ENCODE peak calls at places on chromosomes 6 and 20, in seven cellular contexts. One of them, this sample, is unnamed.

GRCh38 chr6:139540276-139540675 is 165.8 kb upstream of the CITED2 start:
- DNase-seq in Peyer's patch: no peak
- DNase-seq in dorsolateral prefrontal cortex: no peak
- DNase-seq in tibial artery: no peak
- DNase-seq in neural crest cell: no peak
- DNase-seq in spleen: peak; percentile 76
- DNase-seq in kidney epithelial cell: no peak
- DNase-seq in this sample: no peak

GRCh38 chr20:59728722-59729430 is 124.5 kb downstream of the PHACTR3 start:
- DNase-seq in tibial artery: no peak
- DNase-seq in Peyer's patch: no peak
- DNase-seq in neural crest cell: no peak
- DNase-seq in dorsolateral prefrontal cortex: no peak
- DNase-seq in kidney epithelial cell: no peak
- DNase-seq in spleen: no peak
- DNase-seq in this sample: no peak

GRCh38 chr20:41734506-41734945 is 116.3 kb upstream of the CHD6 start:
- DNase-seq in Peyer's patch: peak; percentile 54
- DNase-seq in dorsolateral prefrontal cortex: no peak
- DNase-seq in spleen: no peak
- DNase-seq in tibial artery: peak; percentile 29
- DNase-seq in kidney epithelial cell: no peak
- DNase-seq in neural crest cell: peak; percentile 52
- DNase-seq in this sample: no peak

GRCh38 chr6:7673063-7673536 is 52.8 kb upstream of the BMP6 start:
- DNase-seq in kidney epithelial cell: no peak
- DNase-seq in neural crest cell: peak; percentile 8
- DNase-seq in tibial artery: peak; percentile 29
- DNase-seq in spleen: peak; percentile 59
- DNase-seq in dorsolateral prefrontal cortex: no peak
- DNase-seq in Peyer's patch: peak; percentile 55
- DNase-seq in this sample: peak; percentile 52

GRCh38 chr6:142854589-142855488 is 90.1 kb downstream of the HIVEP2 start:
- DNase-seq in dorsolateral prefrontal cortex: no peak
- DNase-seq in kidney epithelial cell: no peak
- DNase-seq in spleen: no peak
- DNase-seq in tibial artery: no peak
- DNase-seq in neural crest cell: no peak
- DNase-seq in Peyer's patch: no peak
- DNase-seq in this sample: no peak

GRCh38 chr6:130307752-130308361 is 58.0 kb upstream of the TMEM200A start:
- DNase-seq in spleen: no peak
- DNase-seq in neural crest cell: no peak
- DNase-seq in Peyer's patch: no peak
- DNase-seq in kidney epithelial cell: no peak
- DNase-seq in dorsolateral prefrontal cortex: no peak
- DNase-seq in tibial artery: no peak
- DNase-seq in this sample: peak; percentile 81

GRCh38 chr6:12279322-12280098 is 10.7 kb upstream of the EDN1 start:
- DNase-seq in Peyer's patch: no peak
- DNase-seq in spleen: no peak
- DNase-seq in neural crest cell: no peak
- DNase-seq in dorsolateral prefrontal cortex: no peak
- DNase-seq in tibial artery: no peak
- DNase-seq in kidney epithelial cell: no peak
- DNase-seq in this sample: no peak

GRCh38 chr6:130906736-130907381 is 79.7 kb downstream of the SMLR1 start:
- DNase-seq in neural crest cell: no peak
- DNase-seq in Peyer's patch: no peak
- DNase-seq in tibial artery: no peak
- DNase-seq in spleen: no peak
- DNase-seq in kidney epithelial cell: no peak
- DNase-seq in dorsolateral prefrontal cortex: no peak
- DNase-seq in this sample: peak; percentile 29

GRCh38 chr6:37940074-37940847 is 120.7 kb downstream of the ZFAND3 start:
- DNase-seq in tibial artery: peak; percentile 50
- DNase-seq in dorsolateral prefrontal cortex: no peak
- DNase-seq in Peyer's patch: no peak
- DNase-seq in neural crest cell: no peak
- DNase-seq in kidney epithelial cell: no peak
- DNase-seq in spleen: no peak
- DNase-seq in this sample: no peak

GRCh38 chr6:104704191-104704590 is 155.5 kb downstream of the HACE1 start:
- DNase-seq in kidney epithelial cell: no peak
- DNase-seq in spleen: no peak
- DNase-seq in Peyer's patch: no peak
- DNase-seq in dorsolateral prefrontal cortex: no peak
- DNase-seq in tibial artery: no peak
- DNase-seq in neural crest cell: no peak
- DNase-seq in this sample: no peak

GRCh38 chr6:38215651-38216319 is 396.3 kb downstream of the ZFAND3 start:
- DNase-seq in tibial artery: no peak
- DNase-seq in Peyer's patch: no peak
- DNase-seq in dorsolateral prefrontal cortex: no peak
- DNase-seq in neural crest cell: no peak
- DNase-seq in kidney epithelial cell: no peak
- DNase-seq in spleen: no peak
- DNase-seq in this sample: no peak

GRCh38 chr6:16136536-16137450 is 7.9 kb downstream of the MYLIP start:
- DNase-seq in kidney epithelial cell: peak; percentile 73
- DNase-seq in Peyer's patch: no peak
- DNase-seq in dorsolateral prefrontal cortex: no peak
- DNase-seq in neural crest cell: no peak
- DNase-seq in tibial artery: peak; percentile 63
- DNase-seq in spleen: no peak
- DNase-seq in this sample: peak; percentile 30

GRCh38 chr6:12538881-12539357 is 177.6 kb upstream of the PHACTR1 start:
- DNase-seq in kidney epithelial cell: no peak
- DNase-seq in Peyer's patch: no peak
- DNase-seq in dorsolateral prefrontal cortex: no peak
- DNase-seq in spleen: peak; percentile 85
- DNase-seq in tibial artery: no peak
- DNase-seq in neural crest cell: no peak
- DNase-seq in this sample: no peak

GRCh38 chr6:1202201-1202600 is 109.7 kb upstream of the FOXQ1 start:
- DNase-seq in neural crest cell: no peak
- DNase-seq in kidney epithelial cell: no peak
- DNase-seq in spleen: no peak
- DNase-seq in tibial artery: no peak
- DNase-seq in dorsolateral prefrontal cortex: no peak
- DNase-seq in Peyer's patch: no peak
- DNase-seq in this sample: no peak

GRCh38 chr20:62147528-62147927 is 4.0 kb downstream of the SS18L1 start:
- DNase-seq in Peyer's patch: no peak
- DNase-seq in tibial artery: no peak
- DNase-seq in neural crest cell: no peak
- DNase-seq in dorsolateral prefrontal cortex: no peak
- DNase-seq in kidney epithelial cell: no peak
- DNase-seq in spleen: no peak
- DNase-seq in this sample: no peak

GRCh38 chr6:135920689-135921088 is 69.2 kb downstream of the PDE7B start:
- DNase-seq in kidney epithelial cell: no peak
- DNase-seq in dorsolateral prefrontal cortex: no peak
- DNase-seq in neural crest cell: no peak
- DNase-seq in tibial artery: no peak
- DNase-seq in Peyer's patch: no peak
- DNase-seq in spleen: no peak
- DNase-seq in this sample: no peak

GRCh38 chr20:23585449-23585807 is 17.1 kb upstream of the CST9L start:
- DNase-seq in tibial artery: peak; percentile 5
- DNase-seq in dorsolateral prefrontal cortex: no peak
- DNase-seq in Peyer's patch: no peak
- DNase-seq in kidney epithelial cell: no peak
- DNase-seq in neural crest cell: no peak
- DNase-seq in spleen: no peak
- DNase-seq in this sample: no peak

GRCh38 chr6:93848011-93848620 is 428.8 kb upstream of the EPHA7 start:
- DNase-seq in kidney epithelial cell: no peak
- DNase-seq in tibial artery: no peak
- DNase-seq in spleen: no peak
- DNase-seq in dorsolateral prefrontal cortex: no peak
- DNase-seq in neural crest cell: no peak
- DNase-seq in Peyer's patch: no peak
- DNase-seq in this sample: no peak

GRCh38 chr6:157392927-157393666 is 12.1 kb downstream of the ZDHHC14 start:
- DNase-seq in Peyer's patch: peak; percentile 58
- DNase-seq in tibial artery: no peak
- DNase-seq in kidney epithelial cell: no peak
- DNase-seq in spleen: no peak
- DNase-seq in dorsolateral prefrontal cortex: no peak
- DNase-seq in neural crest cell: no peak
- DNase-seq in this sample: no peak

GRCh38 chr6:121235386-121235785 is 98.9 kb downstream of the TBC1D32 start:
- DNase-seq in spleen: no peak
- DNase-seq in neural crest cell: no peak
- DNase-seq in dorsolateral prefrontal cortex: no peak
- DNase-seq in Peyer's patch: no peak
- DNase-seq in kidney epithelial cell: no peak
- DNase-seq in tibial artery: no peak
- DNase-seq in this sample: no peak

GRCh38 chr6:154292855-154293519 is 63.6 kb downstream of the IPCEF1 start:
- DNase-seq in tibial artery: no peak
- DNase-seq in spleen: no peak
- DNase-seq in neural crest cell: no peak
- DNase-seq in dorsolateral prefrontal cortex: no peak
- DNase-seq in Peyer's patch: no peak
- DNase-seq in kidney epithelial cell: peak; percentile 64
- DNase-seq in this sample: peak; percentile 71

GRCh38 chr20:32387262-32387661 is 29.1 kb downstream of the ASXL1 start:
- DNase-seq in dorsolateral prefrontal cortex: no peak
- DNase-seq in spleen: no peak
- DNase-seq in neural crest cell: no peak
- DNase-seq in Peyer's patch: no peak
- DNase-seq in kidney epithelial cell: no peak
- DNase-seq in tibial artery: no peak
- DNase-seq in this sample: no peak

GRCh38 chr6:26216886-26217713 is 129.9 kb downstream of the HFE start:
- DNase-seq in kidney epithelial cell: no peak
- DNase-seq in spleen: peak; percentile 95
- DNase-seq in neural crest cell: peak; percentile 70
- DNase-seq in dorsolateral prefrontal cortex: peak; percentile 91
- DNase-seq in tibial artery: peak; percentile 84
- DNase-seq in Peyer's patch: peak; percentile 89
- DNase-seq in this sample: no peak

GRCh38 chr20:57724610-57725405 is 15.0 kb upstream of the PMEPA1 start:
- DNase-seq in tibial artery: no peak
- DNase-seq in spleen: no peak
- DNase-seq in dorsolateral prefrontal cortex: no peak
- DNase-seq in Peyer's patch: no peak
- DNase-seq in kidney epithelial cell: no peak
- DNase-seq in neural crest cell: no peak
- DNase-seq in this sample: no peak

GRCh38 chr20:57723816-57724215 is 14.0 kb upstream of the PMEPA1 start:
- DNase-seq in tibial artery: no peak
- DNase-seq in kidney epithelial cell: no peak
- DNase-seq in dorsolateral prefrontal cortex: no peak
- DNase-seq in Peyer's patch: no peak
- DNase-seq in spleen: no peak
- DNase-seq in neural crest cell: no peak
- DNase-seq in this sample: no peak

GRCh38 chr20:57727863-57728262 is 18.0 kb upstream of the PMEPA1 start:
- DNase-seq in tibial artery: no peak
- DNase-seq in Peyer's patch: no peak
- DNase-seq in spleen: no peak
- DNase-seq in neural crest cell: no peak
- DNase-seq in dorsolateral prefrontal cortex: no peak
- DNase-seq in kidney epithelial cell: no peak
- DNase-seq in this sample: no peak
- TF ChIP-seq CTCF in tibial artery: no peak
- TF ChIP-seq CTCF in Peyer's patch: no peak
- TF ChIP-seq CTCF in spleen: no peak
- TF ChIP-seq CTCF in neural crest cell: no peak
- TF ChIP-seq CTCF in dorsolateral prefrontal cortex: no peak
- TF ChIP-seq CTCF in kidney epithelial cell: no peak
- TF ChIP-seq CTCF in this sample: no peak

GRCh38 chr20:63520939-63521601 is 505 bp downstream of the PPDPF start:
- DNase-seq in tibial artery: peak; percentile 63
- DNase-seq in spleen: peak; percentile 94
- DNase-seq in dorsolateral prefrontal cortex: peak; percentile 78
- DNase-seq in Peyer's patch: peak; percentile 88
- DNase-seq in neural crest cell: peak; percentile 57
- DNase-seq in kidney epithelial cell: no peak
- DNase-seq in this sample: peak; percentile 38
- TF ChIP-seq CTCF in tibial artery: no peak
- TF ChIP-seq CTCF in spleen: no peak
- TF ChIP-seq CTCF in dorsolateral prefrontal cortex: no peak
- TF ChIP-seq CTCF in Peyer's patch: no peak
- TF ChIP-seq CTCF in neural crest cell: peak; percentile 20
- TF ChIP-seq CTCF in kidney epithelial cell: no peak
- TF ChIP-seq CTCF in this sample: peak; percentile 39

GRCh38 chr6:11185204-11185842 is 47.1 kb downstream of the NEDD9 start:
- DNase-seq in Peyer's patch: no peak
- DNase-seq in kidney epithelial cell: no peak
- DNase-seq in neural crest cell: no peak
- DNase-seq in dorsolateral prefrontal cortex: no peak
- DNase-seq in spleen: no peak
- DNase-seq in tibial artery: no peak
- DNase-seq in this sample: no peak

GRCh38 chr6:11188161-11188915 is 44.1 kb downstream of the NEDD9 start:
- DNase-seq in Peyer's patch: no peak
- DNase-seq in spleen: no peak
- DNase-seq in kidney epithelial cell: no peak
- DNase-seq in neural crest cell: no peak
- DNase-seq in tibial artery: no peak
- DNase-seq in dorsolateral prefrontal cortex: no peak
- DNase-seq in this sample: peak; percentile 22

GRCh38 chr6:11190625-11191245 is 41.7 kb downstream of the NEDD9 start:
- DNase-seq in Peyer's patch: no peak
- DNase-seq in kidney epithelial cell: no peak
- DNase-seq in dorsolateral prefrontal cortex: no peak
- DNase-seq in spleen: no peak
- DNase-seq in neural crest cell: no peak
- DNase-seq in tibial artery: no peak
- DNase-seq in this sample: no peak

GRCh38 chr6:11189865-11190624 is 42.4 kb downstream of the NEDD9 start:
- DNase-seq in spleen: no peak
- DNase-seq in neural crest cell: no peak
- DNase-seq in dorsolateral prefrontal cortex: no peak
- DNase-seq in tibial artery: no peak
- DNase-seq in Peyer's patch: no peak
- DNase-seq in kidney epithelial cell: no peak
- DNase-seq in this sample: no peak

GRCh38 chr6:11187301-11187700 is 45.2 kb downstream of the NEDD9 start:
- DNase-seq in spleen: no peak
- DNase-seq in kidney epithelial cell: no peak
- DNase-seq in dorsolateral prefrontal cortex: no peak
- DNase-seq in tibial artery: no peak
- DNase-seq in neural crest cell: no peak
- DNase-seq in Peyer's patch: no peak
- DNase-seq in this sample: no peak
- TF ChIP-seq CTCF in spleen: no peak
- TF ChIP-seq CTCF in kidney epithelial cell: no peak
- TF ChIP-seq CTCF in dorsolateral prefrontal cortex: no peak
- TF ChIP-seq CTCF in tibial artery: no peak
- TF ChIP-seq CTCF in neural crest cell: no peak
- TF ChIP-seq CTCF in Peyer's patch: no peak
- TF ChIP-seq CTCF in this sample: no peak

DNA sequence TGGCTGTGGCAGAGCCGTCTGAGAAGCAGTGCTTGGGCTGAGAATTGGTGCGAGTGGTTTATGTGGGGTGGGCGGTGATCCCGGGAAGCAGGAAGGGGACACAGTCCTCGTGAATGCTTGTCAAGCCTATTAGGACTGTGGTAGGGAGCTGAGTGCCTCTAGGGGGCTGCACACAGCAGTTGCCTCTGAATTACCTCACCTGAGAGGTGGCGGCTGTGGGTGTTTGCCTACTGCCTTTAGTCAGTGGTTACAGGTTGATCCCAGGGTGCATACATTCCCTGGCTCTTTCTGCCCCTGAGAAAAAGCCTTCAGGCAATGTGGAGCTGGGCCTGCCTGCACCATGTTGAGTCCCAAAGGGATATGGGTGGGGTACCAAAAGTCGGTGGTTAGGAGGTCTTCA is 5.2 kb downstream of the AP5S1 start:
- DNase-seq in Peyer's patch: no peak
- DNase-seq in tibial artery: no peak
- DNase-seq in dorsolateral prefrontal cortex: no peak
- DNase-seq in neural crest cell: no peak
- DNase-seq in kidney epithelial cell: no peak
- DNase-seq in spleen: no peak
- DNase-seq in this sample: no peak
- TF ChIP-seq CTCF in Peyer's patch: no peak
- TF ChIP-seq CTCF in tibial artery: no peak
- TF ChIP-seq CTCF in dorsolateral prefrontal cortex: no peak
- TF ChIP-seq CTCF in neural crest cell: no peak
- TF ChIP-seq CTCF in kidney epithelial cell: no peak
- TF ChIP-seq CTCF in spleen: no peak
- TF ChIP-seq CTCF in this sample: peak; percentile 17